ENCODE peak calls at places on chromosome 10, in seven cellular contexts. R is left ventricle myocardium inferior, F is right atrium auricular region, V is T-helper 2 cell, M is NCI-H1694 treated with DMSO at 0.1 percent for 48 hours, X is glomerular endothelial cell, O is cardiac fibroblast. P is an unnamed sample.

GRCh38 chr10:101538481-101538880 is 49.6 kb downstream of the POLL start:
- DNase-seq in F (no peak), O (no peak), X (no peak), R (no peak), M (no peak), V (no peak), P (no peak)

GRCh38 chr10:49398000-49398861 is 2.3 kb upstream of the DRGX start:
- DNase-seq in X (no peak), F (peak), O (peak), M (no peak), V (peak), R (peak), P (no peak)

GRCh38 chr10:111785921-111786320 is 397.6 kb downstream of the GPAM start:
- DNase-seq in V (no peak), O (no peak), F (no peak), R (no peak), X (no peak), M (no peak), P (no peak)

GRCh38 chr10:80700252-80700651 is 162.6 kb downstream of the SH2D4B start:
- DNase-seq in O (no peak), X (no peak), M (no peak), F (no peak), V (no peak), R (no peak), P (no peak)

GRCh38 chr10:103967433-103968142 is 648 bp downstream of the SLK start:
- DNase-seq in O (peak), F (no peak), X (no peak), M (no peak), R (no peak), V (no peak), P (no peak)

GRCh38 chr10:614772-615582 is 74.5 kb downstream of the DIP2C start:
- DNase-seq in M (no peak), R (no peak), V (no peak), X (no peak), F (no peak), O (no peak), P (peak)

GRCh38 chr10:133466683-133467275 is 13.0 kb downstream of the SCART1 start:
- DNase-seq in X (no peak), O (no peak), V (no peak), F (peak), M (no peak), R (no peak), P (no peak)

GRCh38 chr10:110698782-110699201 is 54.7 kb downstream of the RBM20 start:
- DNase-seq in R (peak), M (no peak), F (no peak), X (no peak), O (peak), V (no peak), P (no peak)

GRCh38 chr10:62589689-62590088 is 214.8 kb upstream of the ADO start:
- DNase-seq in M (no peak), V (no peak), R (no peak), X (no peak), F (no peak), O (peak), P (no peak)

GRCh38 chr10:132048294-132048667 is 17.5 kb upstream of the JAKMIP3 start:
- DNase-seq in M (no peak), V (no peak), X (no peak), R (no peak), O (no peak), F (no peak), P (no peak)

GRCh38 chr10:29757551-29758297 is 123.0 kb upstream of the SVIL start:
- DNase-seq in F (no peak), V (no peak), R (no peak), O (peak), X (no peak), M (no peak), P (no peak)

GRCh38 chr10:66228887-66229286 is 696.9 kb upstream of the LRRTM3 start:
- DNase-seq in R (no peak), O (no peak), X (no peak), F (no peak), V (no peak), M (no peak), P (no peak)

GRCh38 chr10:112082134-112082533 is 101.4 kb downstream of the GPAM start:
- DNase-seq in O (no peak), R (peak), M (peak), X (no peak), V (no peak), F (no peak), P (no peak)